ENCODE peak calls at places on chromosomes 13 and 19, in five cellular contexts. A is NCI-H1105 treated with DMSO at 0.1 percent for 48 hours, O is frontal cortex, P is fibroblast of the aortic adventitia, W is AML-193. U is an unnamed sample.

GRCh38 chr19:31109626-31110025 is 239.6 kb downstream of the TSHZ3 start:
- DNase-seq in A (peak), O (no peak), P (no peak), W (no peak), U (no peak)

GRCh38 chr13:51315658-51316057 is 23.8 kb upstream of the SERPINE3 start:
- DNase-seq in A (no peak), O (no peak), P (peak), W (no peak), U (no peak)

GRCh38 chr13:50236898-50237318 is 221.7 kb downstream of the KCNRG start:
- DNase-seq in A (no peak), O (no peak), P (peak), W (no peak), U (peak)

GRCh38 chr13:35720690-35721554 is 244.4 kb upstream of the MAB21L1 start:
- DNase-seq in A (peak), O (peak), P (peak), W (peak), U (no peak)

GRCh38 chr13:99908129-99908805 is 63.3 kb downstream of the ZIC5 start:
- DNase-seq in A (peak), O (no peak), P (peak), W (peak), U (peak)

GRCh38 chr19:15331419-15332310 is 674 bp downstream of the BRD4 start:
- DNase-seq in A (peak), O (peak), P (no peak), W (no peak), U (no peak)

GRCh38 chr13:62387642-62388041 is 972.0 kb upstream of the PCDH20 start:
- DNase-seq in A (peak), O (no peak), P (no peak), W (no peak), U (no peak)

GRCh38 chr19:38666662-38667448 is 19.4 kb downstream of the ACTN4 start:
- DNase-seq in A (no peak), O (no peak), P (peak), W (no peak), U (peak)

GRCh38 chr13:113448545-113448884 is 4.8 kb downstream of the ADPRHL1 start:
- DNase-seq in A (peak), O (no peak), P (no peak), W (no peak), U (no peak)

GRCh38 chr13:106701810-106702341 is 133.9 kb upstream of the ARGLU1 start:
- DNase-seq in A (no peak), O (no peak), P (no peak), W (no peak), U (no peak)

GRCh38 chr13:32150239-32150638 is 118.7 kb downstream of the FRY start:
- DNase-seq in A (no peak), O (no peak), P (peak), W (no peak), U (no peak)

GRCh38 chr13:93225610-93226009 is 997 bp upstream of the GPC6 start:
- DNase-seq in A (no peak), O (no peak), P (no peak), W (no peak), U (no peak)

GRCh38 chr19:12757544-12758274 is 6.1 kb downstream of the BEST2 start:
- DNase-seq in A (peak), O (peak), P (peak), W (peak), U (no peak)

GRCh38 chr13:25840261-25840660 is 211.6 kb downstream of the SHISA2 start:
- DNase-seq in A (no peak), O (no peak), P (no peak), W (no peak), U (no peak)

GRCh38 chr19:54319049-54319448 is 6.1 kb upstream of the LILRA5 start:
- DNase-seq in A (no peak), O (no peak), P (no peak), W (peak), U (no peak)

GRCh38 chr13:110653851-110654250 is 38.5 kb downstream of the NAXD start:
- DNase-seq in A (no peak), O (no peak), P (no peak), W (no peak), U (no peak)

GRCh38 chr13:36088001-36088400 is 43.2 kb downstream of the DCLK1 start:
- DNase-seq in A (no peak), O (no peak), P (no peak), W (no peak), U (no peak)

GRCh38 chr13:110116072-110116487 is 190.9 kb downstream of the COL4A1 start:
- DNase-seq in A (no peak), O (no peak), P (peak), W (no peak), U (no peak)

GRCh38 chr19:47157455-47158321 is 27.1 kb downstream of the SAE1 start:
- DNase-seq in A (no peak), O (no peak), P (peak), W (peak), U (peak)

GRCh38 chr19:10260141-10260584 is 8.1 kb downstream of the MRPL4 start:
- DNase-seq in A (no peak), O (no peak), P (no peak), W (no peak), U (no peak)

GRCh38 chr19:45147835-45148676 is 12.7 kb downstream of the NKPD1 start:
- DNase-seq in A (no peak), O (no peak), P (no peak), W (no peak), U (no peak)

GRCh38 chr19:16417660-16418596 is 53.8 kb downstream of the EPS15L1 start:
- DNase-seq in A (peak), O (no peak), P (peak), W (peak), U (no peak)

U was measured in astrocyte of the cerebellum.